ENCODE peak calls at places on chromosome 16, in ten cellular contexts. J is heart left ventricle; O is cardiac fibroblast; N is MCF 10A; Z is left ventricle myocardium inferior; A is RPMI7951; Q is Calu3; T is activated CD4-positive, alpha-beta T cell treated with anti-CD3 and anti-CD28 coated beads, Interleukin-2, amount 50 U/mL, for 1 hour; W is nucleus accumbens; I is HuH-7. P is an unnamed sample.

GRCh38 chr16:75420987-75421819 is 12.1 kb downstream of the CFDP1 start:
- DNase-seq in Z (peak), J (peak), T (peak), I (no peak), Q (peak), W (no peak), N (peak), A (peak), O (peak), P (peak)

GRCh38 chr16:52515068-52515671 is 31.8 kb downstream of the TOX3 start:
- DNase-seq in N (peak), T (no peak), W (no peak), O (no peak), I (no peak), A (no peak), Q (no peak), J (no peak), Z (no peak), P (no peak)

GRCh38 chr16:48444574-48444973 is 59.4 kb upstream of the SIAH1 start:
- DNase-seq in A (peak), I (no peak), O (peak), T (no peak), W (no peak), Z (no peak), J (peak), N (peak), Q (peak), P (no peak)

GRCh38 chr16:53768593-53768992 is 64.6 kb downstream of the FTO start:
- DNase-seq in Z (no peak), T (no peak), Q (no peak), J (no peak), I (no peak), N (peak), A (peak), O (peak), W (no peak), P (no peak)

GRCh38 chr16:11162571-11163268 is 93.3 kb downstream of the SOCS1 start:
- DNase-seq in W (no peak), J (no peak), Z (no peak), T (no peak), I (no peak), O (no peak), Q (no peak), N (no peak), A (no peak), P (no peak)

GRCh38 chr16:88072571-88073001 is 121.4 kb downstream of the BANP start:
- DNase-seq in I (no peak), T (no peak), W (no peak), A (no peak), N (no peak), Q (no peak), J (no peak), O (no peak), Z (no peak), P (no peak)

GRCh38 chr16:69859105-69859969 is 91.8 kb upstream of the CLEC18A start:
- DNase-seq in O (no peak), I (peak), N (peak), Q (peak), Z (peak), T (no peak), W (no peak), J (peak), A (no peak), P (no peak)

GRCh38 chr16:70380205-70380918 is 33.7 kb downstream of the DDX19A start:
- DNase-seq in N (peak), Q (peak), T (peak), Z (peak), W (no peak), I (no peak), J (peak), O (peak), A (peak), P (peak)

GRCh38 chr16:89168381-89169189 is 3.0 kb upstream of the CDH15 start:
- DNase-seq in O (no peak), T (no peak), I (no peak), Q (peak), W (no peak), J (no peak), Z (no peak), A (no peak), N (no peak), P (no peak)

GRCh38 chr16:61791465-61791864 is 244.8 kb downstream of the CDH8 start:
- DNase-seq in A (no peak), Z (no peak), N (no peak), I (no peak), W (no peak), Q (no peak), O (peak), T (no peak), J (no peak), P (no peak)

GRCh38 chr16:13438064-13438463 is 481.9 kb upstream of the ERCC4 start:
- DNase-seq in N (no peak), W (no peak), I (no peak), A (no peak), T (no peak), J (no peak), Q (no peak), O (no peak), Z (no peak), P (no peak)

GRCh38 chr16:19851476-19851875 is 33.2 kb downstream of the GPRC5B start:
- DNase-seq in W (no peak), I (no peak), Z (no peak), O (no peak), N (no peak), Q (no peak), T (no peak), J (peak), A (no peak), P (no peak)

P was measured in ureter.